ENCODE peak calls at places on chromosomes 4 and X, in five cellular contexts. G is fibroblast of pulmonary artery, R is transverse colon, O is lower leg skin, H is BJ. D is an unnamed sample.

GRCh38 chr4:165612936-165613335 is 234.1 kb downstream of the CPE start:
- DNase-seq in H (no peak), R (no peak), O (no peak), G (no peak), D (no peak)

GRCh38 chrX:10189317-10190268 is 32.8 kb downstream of the CLCN4 start:
- DNase-seq in R (peak), O (peak), H (no peak), G (peak), D (no peak)

GRCh38 chr4:172974586-172974985 is 194.0 kb upstream of the GALNT7 start:
- DNase-seq in O (no peak), H (no peak), R (no peak), G (no peak), D (no peak)

GRCh38 chr4:165600959-165601674 is 222.3 kb downstream of the CPE start:
- DNase-seq in G (no peak), H (no peak), R (no peak), O (no peak), D (no peak)

GRCh38 chr4:183830438-183830985 is 74.6 kb upstream of the STOX2 start:
- DNase-seq in H (no peak), O (no peak), R (no peak), G (no peak), D (no peak)

GRCh38 chrX:41600266-41600665 is 88.5 kb upstream of the GPR34 start:
- DNase-seq in H (peak), G (peak), O (no peak), R (no peak), D (no peak)

GRCh38 chr4:80309301-80310004 is 26.1 kb upstream of the CFAP299 start:
- DNase-seq in R (no peak), H (peak), O (no peak), G (peak), D (no peak)

GRCh38 chr4:139763205-139763604 is 97.6 kb downstream of the MGST2 start:
- DNase-seq in R (no peak), O (no peak), G (no peak), H (no peak), D (no peak)

GRCh38 chr4:74757136-74757535 is 37.2 kb downstream of the BTC start:
- DNase-seq in G (no peak), H (no peak), R (no peak), O (no peak), D (no peak)

GRCh38 chrX:42102586-42103282 is 179.4 kb upstream of the CASK start:
- DNase-seq in R (no peak), O (no peak), H (no peak), G (peak), D (no peak)

GRCh38 chr4:61805979-61806378 is 605.9 kb downstream of the ADGRL3 start:
- DNase-seq in H (no peak), O (no peak), R (no peak), G (no peak), D (no peak)

GRCh38 chr4:76022031-76022430 is 1.3 kb downstream of the CXCL10 start:
- DNase-seq in R (no peak), G (no peak), O (no peak), H (no peak), D (no peak)

DNA sequence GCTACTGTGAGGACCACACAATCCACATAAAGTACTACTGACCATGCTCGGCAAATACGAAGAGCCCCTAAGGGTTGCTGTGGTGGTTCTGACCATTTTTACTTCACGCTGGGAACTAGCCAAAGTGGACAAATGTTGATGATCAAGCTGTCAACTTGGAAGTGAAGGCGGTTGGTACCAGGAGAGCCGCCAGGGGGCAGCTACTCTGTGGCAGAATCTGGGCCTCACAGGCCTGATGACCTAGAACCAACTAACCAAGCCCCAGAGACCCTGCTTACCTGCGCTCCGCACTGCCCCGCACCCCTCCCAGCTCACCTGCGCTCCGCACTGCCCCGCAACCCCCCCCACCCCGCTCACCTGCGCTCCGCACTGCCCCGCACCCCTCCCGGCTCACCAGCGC is 5.6 kb downstream of the GAK start:
- DNase-seq in G (peak), O (peak), R (peak), H (no peak), D (no peak)
- TF ChIP-seq CTCF in G (peak), O (no peak), R (peak), H (peak), D (peak)

DNA sequence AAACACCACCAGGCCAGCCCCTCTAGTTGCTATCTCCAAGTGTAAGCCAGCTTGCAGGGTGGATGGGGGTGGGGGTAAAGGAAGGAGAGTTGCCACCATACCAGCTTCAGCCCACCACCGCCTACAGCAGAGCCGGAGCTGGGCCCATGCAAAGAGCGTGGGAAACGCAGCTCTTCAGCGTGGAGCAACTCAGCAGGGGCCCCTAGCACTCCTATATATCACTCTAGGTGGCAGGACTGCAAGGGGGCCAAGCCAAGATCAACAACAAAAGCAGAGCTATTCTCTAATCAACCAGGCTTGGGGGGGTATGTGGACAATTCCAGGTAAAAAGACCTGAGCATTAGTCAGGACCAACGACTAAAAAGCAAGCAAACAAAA is 35.5 kb upstream of the IQSEC2 start:
- DNase-seq in H (no peak), R (no peak), G (no peak), O (no peak), D (no peak)
- H3K4me3 ChIP-seq in H (no peak), R (no peak), G (no peak), O (no peak), D (no peak)

DNA sequence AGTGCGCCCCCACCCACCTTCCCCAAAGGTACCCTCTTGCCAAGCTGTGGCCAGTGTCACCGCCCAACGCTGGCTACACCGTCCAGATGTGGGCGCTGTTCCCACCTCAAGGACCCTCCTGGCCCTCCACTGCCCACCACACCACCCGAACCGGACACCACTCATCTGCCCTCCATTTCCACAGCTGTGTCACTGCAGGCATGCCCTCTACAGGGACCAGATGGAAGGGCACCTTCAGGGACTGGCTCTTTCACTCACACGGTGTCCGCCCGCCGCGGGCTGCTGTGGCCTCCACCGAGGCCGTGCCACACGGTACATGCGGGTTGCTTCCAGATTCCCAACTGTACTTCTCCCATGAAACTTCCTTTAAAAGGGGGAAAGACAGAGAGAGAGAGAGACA is 87.7 kb downstream of the FAM53A start:
- DNase-seq in O (no peak), R (no peak), G (no peak), H (no peak), D (no peak)
- TF ChIP-seq CTCF in O (no peak), R (no peak), G (no peak), H (no peak), D (no peak)

DNA sequence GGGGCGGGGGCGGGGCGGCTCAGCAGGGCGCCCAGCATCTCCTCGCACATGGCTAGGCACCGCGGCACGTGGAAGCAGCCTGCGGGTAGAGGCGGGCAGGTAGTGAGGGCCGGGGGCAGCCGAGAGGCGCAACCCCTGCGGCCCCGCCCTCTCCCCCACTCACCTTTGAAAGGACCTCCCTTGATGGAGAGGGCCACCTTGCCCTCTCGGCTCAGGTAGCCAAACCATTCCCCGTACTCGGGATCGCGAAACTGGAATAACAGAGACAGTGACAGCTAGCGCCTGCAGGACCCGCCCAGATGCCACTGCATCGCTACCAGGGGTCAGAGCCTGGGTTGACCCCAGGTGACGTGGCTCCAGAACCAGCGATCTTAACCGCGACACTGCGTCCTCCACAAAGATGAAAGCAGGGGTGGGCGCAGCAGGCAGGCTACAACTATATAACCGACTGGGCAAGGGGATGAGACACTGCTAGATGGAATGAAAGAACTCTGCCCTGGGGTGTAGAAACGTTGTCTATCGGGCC is 552 bp upstream of the NAA10 start:
- DNase-seq in R (peak), G (no peak), H (no peak), O (no peak), D (no peak)
- H3K4me3 ChIP-seq in R (peak), G (peak), H (peak), O (no peak), D (peak)

DNA sequence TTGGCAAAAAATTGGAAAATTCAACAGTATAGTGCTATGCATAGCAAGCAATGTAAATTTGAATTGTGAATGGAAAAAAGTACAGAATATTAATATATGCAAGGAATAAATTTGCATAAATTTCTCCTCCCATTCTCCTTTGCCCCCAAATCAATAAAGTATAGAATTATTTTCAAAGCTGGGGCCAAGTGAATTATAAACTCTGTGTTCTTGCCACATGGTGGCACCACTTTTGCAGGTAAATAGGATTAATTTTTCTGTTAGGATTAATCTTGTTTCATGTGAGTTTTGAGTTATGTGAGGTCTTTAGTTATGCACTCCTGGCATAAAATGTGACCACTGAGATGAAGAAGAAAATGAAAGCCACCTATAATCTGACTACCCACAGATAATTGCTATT is 19.9 kb downstream of the COPS4 start:
- DNase-seq in R (no peak), H (no peak), G (peak), O (no peak), D (no peak)
- TF ChIP-seq CTCF in R (peak), H (peak), G (peak), O (no peak), D (peak)